ENCODE peak calls at places on chromosomes 6 and 20, in nine cellular contexts. R, S, E, Y, O, W, D, L and T are unnamed samples.
A peak's percentile ranks its signal among the peaks of the same experiment; 100 is the strongest.

GRCh38 chr6:109299695-109300564 is 82.3 kb downstream of the CD164 start:
- DNase-seq in Y (peak; percentile 41), S (no peak), R (peak; percentile 32), D (no peak), L (no peak), E (no peak), W (no peak), O (no peak), T (no peak)

GRCh38 chr6:154984146-154984545 is 11.0 kb upstream of the TIAM2 start:
- DNase-seq in O (no peak), L (no peak), S (peak; percentile 27), W (no peak), Y (no peak), D (no peak), E (no peak), R (peak; percentile 56), T (no peak)

GRCh38 chr6:46190889-46191288 is 20.1 kb upstream of the ENPP5 start:
- DNase-seq in R (no peak), L (no peak), D (no peak), W (no peak), S (no peak), Y (no peak), E (no peak), O (no peak), T (no peak)

GRCh38 chr6:125816828-125817280 is 26.1 kb downstream of the NCOA7 start:
- DNase-seq in D (no peak), O (no peak), L (no peak), Y (no peak), E (no peak), W (no peak), S (no peak), R (no peak), T (no peak)

GRCh38 chr6:111564482-111564945 is 41.2 kb downstream of the TRAF3IP2 start:
- DNase-seq in E (no peak), W (no peak), R (no peak), O (no peak), Y (no peak), L (no peak), S (peak; percentile 51), D (no peak), T (no peak)

GRCh38 chr6:24358219-24358821 is 461 bp upstream of the DCDC2 start:
- DNase-seq in Y (no peak), W (no peak), D (peak; percentile 26), R (peak; percentile 66), S (no peak), O (no peak), E (no peak), L (no peak), T (no peak)

GRCh38 chr20:38135641-38136420 is 29.2 kb downstream of the TGM2 start:
- DNase-seq in O (no peak), E (no peak), R (no peak), D (no peak), Y (no peak), S (no peak), L (no peak), W (no peak), T (no peak)

GRCh38 chr6:69866351-69867074 is at the start of gene COL19A1:
- DNase-seq in S (peak; percentile 14), E (no peak), O (peak; percentile 35), R (peak; percentile 15), W (peak; percentile 43), D (peak; percentile 36), L (peak; percentile 32), Y (no peak), T (no peak)

GRCh38 chr6:109118337-109118736 is 23.0 kb downstream of the CEP57L1 start:
- DNase-seq in R (no peak), E (no peak), S (no peak), D (no peak), W (no peak), Y (no peak), O (no peak), L (no peak), T (no peak)

DNA sequence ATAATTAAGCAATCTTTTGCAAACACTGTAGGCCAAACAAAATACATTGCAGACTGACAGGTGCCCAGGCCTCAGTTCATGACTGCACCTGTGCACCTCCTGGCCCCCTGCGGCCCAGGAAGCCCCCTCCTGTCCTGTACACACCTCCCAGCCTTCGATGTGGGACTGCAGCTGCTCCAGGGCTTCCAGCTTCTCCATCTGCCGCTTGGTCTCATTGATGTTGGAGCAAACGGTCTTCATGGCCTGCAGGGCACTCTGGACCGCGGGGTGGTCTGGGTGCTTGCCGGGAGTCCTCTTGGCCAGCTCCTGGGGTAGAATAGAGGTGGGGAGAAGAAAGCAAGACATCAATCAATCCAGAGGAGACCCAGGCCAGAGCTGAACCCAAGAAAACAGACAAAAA is 119.7 kb downstream of the PREX1 start:
- DNase-seq in D (no peak), Y (no peak), E (no peak), S (no peak), W (no peak), R (no peak), O (no peak), L (no peak), T (no peak)
- TF ChIP-seq CTCF in D (no peak), Y (no peak), E (no peak), S (no peak), W (no peak), R (no peak), O (no peak), L (no peak), T (no peak)

DNA sequence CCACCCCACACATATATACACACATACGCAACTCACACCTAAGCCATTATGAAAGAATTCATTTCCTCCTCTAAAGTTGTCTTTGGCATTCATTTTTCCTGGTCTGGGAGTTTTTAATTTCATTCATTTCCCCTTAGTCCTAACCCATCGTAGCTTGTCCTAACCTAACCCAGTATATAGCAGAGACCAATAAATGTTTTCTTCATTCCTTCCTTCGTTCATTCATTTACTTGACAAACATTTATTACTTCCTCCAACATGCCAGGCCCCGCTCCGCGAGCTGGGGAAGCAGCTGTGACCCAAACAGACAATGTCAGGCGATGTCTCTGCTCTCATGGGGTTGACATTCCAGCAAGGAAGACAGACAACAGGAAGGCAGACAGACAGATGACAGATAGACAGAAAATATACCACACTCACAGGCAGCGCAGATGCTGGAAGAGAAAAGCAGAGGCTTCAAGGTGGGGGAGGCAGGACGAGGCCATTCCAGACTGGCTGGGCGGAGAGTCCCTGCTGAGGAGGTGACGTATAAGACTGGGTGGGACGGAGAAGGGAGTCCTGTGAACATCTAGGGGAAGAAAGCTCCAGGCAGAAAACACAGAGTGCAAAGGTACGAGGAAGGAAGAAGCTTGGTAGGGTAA is 33.7 kb upstream of the SIRPA start:
- DNase-seq in O (no peak), E (no peak), S (peak; percentile 24), Y (no peak), R (no peak), W (no peak), L (peak; percentile 37), D (no peak), T (no peak)
- TF ChIP-seq CTCF in O (no peak), E (no peak), S (no peak), Y (no peak), R (no peak), W (no peak), L (no peak), D (no peak), T (no peak)

GRCh38 chr6:118963003-118963402 is 28.0 kb upstream of the MCM9 start:
- DNase-seq in S (peak; percentile 23), W (no peak), R (peak; percentile 11), E (no peak), D (no peak), O (no peak), L (no peak), Y (no peak), T (no peak)
- TF ChIP-seq CTCF in S (peak; percentile 29), W (no peak), R (peak; percentile 53), E (peak; percentile 49), D (no peak), O (peak; percentile 42), L (no peak), Y (peak; percentile 14), T (peak; percentile 51)

DNA sequence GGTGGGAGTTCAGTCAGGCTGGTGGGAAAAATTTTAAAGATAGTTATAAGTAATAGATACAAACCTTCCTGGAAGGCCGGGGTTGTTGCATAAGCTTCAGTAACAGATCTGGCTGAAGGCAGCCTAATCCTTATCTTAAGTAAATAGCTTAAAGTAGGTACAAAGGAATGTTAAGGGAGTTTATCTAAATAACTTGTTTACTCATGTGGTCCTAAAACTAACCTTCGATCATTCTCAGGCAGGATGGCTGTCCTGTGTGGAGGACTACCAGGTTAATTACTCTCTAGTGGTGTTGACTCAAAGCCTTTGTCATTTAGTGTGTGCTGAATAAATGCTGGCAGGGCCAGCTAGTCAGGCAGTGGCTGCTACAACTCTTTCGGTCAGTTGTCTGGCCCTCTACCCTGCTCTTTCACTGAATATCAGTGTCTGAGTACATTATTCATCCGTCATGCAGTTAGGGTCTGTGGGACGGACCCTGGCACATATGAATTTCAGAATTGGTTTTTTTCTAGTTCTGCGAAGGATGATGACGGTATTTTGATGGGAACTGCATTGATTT is 131.6 kb upstream of the TAB2 start:
- DNase-seq in E (no peak), W (no peak), D (no peak), R (no peak), Y (no peak), L (no peak), O (no peak), S (no peak), T (no peak)
- TF ChIP-seq CTCF in E (no peak), W (no peak), D (no peak), R (no peak), Y (no peak), L (no peak), O (no peak), S (no peak), T (no peak)

GRCh38 chr6:31113861-31114539 is 600 bp upstream of the PSORS1C1 start:
- DNase-seq in L (no peak), E (no peak), R (peak; percentile 41), D (no peak), Y (no peak), W (peak; percentile 3), S (peak; percentile 93), O (peak; percentile 26), T (no peak)

GRCh38 chr6:31116661-31117385 is 2.2 kb downstream of the PSORS1C1 start:
- DNase-seq in S (no peak), D (no peak), R (no peak), Y (no peak), O (no peak), W (no peak), E (no peak), L (no peak), T (no peak)

GRCh38 chr6:31114540-31114876 is at the start of gene PSORS1C1:
- DNase-seq in R (no peak), W (peak; percentile 6), D (peak; percentile 90), S (peak; percentile 96), Y (peak; percentile 83), E (no peak), L (peak; percentile 88), O (peak; percentile 89), T (no peak)

GRCh38 chr6:31115941-31116560 is 1.5 kb downstream of the PSORS1C1 start:
- DNase-seq in W (no peak), R (no peak), E (no peak), D (no peak), Y (no peak), L (no peak), O (no peak), S (no peak), T (no peak)

GRCh38 chr6:31114970-31115849 is 610 bp downstream of the PSORS1C1 start:
- DNase-seq in D (peak; percentile 73), W (no peak), E (no peak), O (peak; percentile 53), L (no peak), S (peak; percentile 69), R (peak; percentile 64), Y (no peak), T (no peak)
- TF ChIP-seq CTCF in D (peak; percentile 47), W (no peak), E (no peak), O (no peak), L (peak; percentile 31), S (peak; percentile 55), R (peak; percentile 54), Y (no peak), T (peak; percentile 15)